ENCODE peak calls at places on chromosomes 7 and 10, in eight cellular contexts. X, R, P, B, V, S, E and U are unnamed samples.

GRCh38 chr7:155188357-155188756 is 109.3 kb upstream of the INSIG1 start:
- DNase-seq in X (no peak), R (no peak), P (peak; percentile 38), B (no peak), V (no peak), S (no peak), E (no peak), U (no peak)

GRCh38 chr7:148437043-148437442 is 153.5 kb upstream of the C7orf33 start:
- DNase-seq in X (no peak), R (no peak), P (no peak), B (no peak), V (no peak), S (no peak), E (no peak), U (no peak)

GRCh38 chr10:3548096-3548495 is 236.9 kb downstream of the KLF6 start:
- DNase-seq in X (no peak), R (no peak), P (no peak), B (no peak), V (no peak), S (no peak), E (no peak), U (no peak)

GRCh38 chr10:119667562-119668328 is 16.6 kb downstream of the BAG3 start:
- DNase-seq in X (peak; percentile 86), R (no peak), P (peak; percentile 60), B (no peak), V (no peak), S (peak; percentile 26), E (no peak), U (no peak)

GRCh38 chr7:40772096-40772495 is 637.3 kb downstream of the SUGCT start:
- DNase-seq in X (no peak), R (no peak), P (no peak), B (no peak), V (no peak), S (no peak), E (no peak), U (no peak)

GRCh38 chr7:26686448-26686981 is 177.9 kb downstream of the SKAP2 start:
- DNase-seq in X (peak; percentile 75), R (peak; percentile 15), P (peak; percentile 9), B (peak; percentile 66), V (no peak), S (no peak), E (no peak), U (no peak)

GRCh38 chr7:43278088-43278644 is 165.7 kb downstream of the HECW1 start:
- DNase-seq in X (no peak), R (no peak), P (no peak), B (no peak), V (no peak), S (no peak), E (no peak), U (no peak)

GRCh38 chr7:54757711-54758110 is 1.3 kb downstream of the SEC61G start:
- DNase-seq in X (no peak), R (no peak), P (no peak), B (no peak), V (no peak), S (no peak), E (no peak), U (no peak)

GRCh38 chr10:75399461-75400162 is 2.0 kb downstream of the ZNF503 start:
- DNase-seq in X (peak; percentile 32), R (no peak), P (no peak), B (peak; percentile 76), V (no peak), S (peak; percentile 66), E (no peak), U (peak; percentile 47)

GRCh38 chr7:20030915-20031362 is 186.2 kb downstream of the MACC1 start:
- DNase-seq in X (no peak), R (no peak), P (no peak), B (no peak), V (no peak), S (no peak), E (no peak), U (no peak)